ENCODE peak calls at places on chromosome 6, in nine cellular contexts. A is HS-5; Z is stimulated activated CD4-positive, alpha-beta T cell treated with anti-CD3 and anti-CD28 coated beads, TNF-alpha, amount 100 ng/mL, for 48 hours; V is activated T-cell treated with anti-CD3 and anti-CD28 coated beads for 1 hour; Y is sciatic nerve; S is WERI-Rb-1; J is NCI-H1105; C is effector CD8-positive, alpha-beta T cell; H is AG09309. O is an unnamed sample.

GRCh38 chr6:20629509-20629908 is 95.3 kb downstream of the CDKAL1 start:
- DNase-seq in A (no peak), Z (no peak), V (no peak), Y (no peak), S (no peak), J (no peak), C (no peak), H (no peak), O (no peak)

GRCh38 chr6:42841844-42842584 is 37.4 kb upstream of the RPL7L1 start:
- DNase-seq in A (no peak), Z (no peak), V (no peak), Y (no peak), S (peak), J (no peak), C (no peak), H (no peak), O (no peak)

GRCh38 chr6:133549252-133549925 is 308.2 kb downstream of the EYA4 start:
- DNase-seq in A (no peak), Z (no peak), V (no peak), Y (no peak), S (no peak), J (no peak), C (no peak), H (no peak), O (no peak)

GRCh38 chr6:72905705-72906478 is 284.0 kb downstream of the KCNQ5 start:
- DNase-seq in A (no peak), Z (no peak), V (no peak), Y (no peak), S (peak), J (no peak), C (no peak), H (no peak), O (no peak)

GRCh38 chr6:13164316-13164715 is 164.0 kb downstream of the TBC1D7 start:
- DNase-seq in A (no peak), Z (no peak), V (no peak), Y (no peak), S (no peak), J (no peak), C (no peak), H (no peak), O (no peak)

GRCh38 chr6:88611721-88612120 is 351.7 kb downstream of the RNGTT start:
- DNase-seq in A (no peak), Z (no peak), V (no peak), Y (no peak), S (no peak), J (no peak), C (no peak), H (no peak), O (no peak)

GRCh38 chr6:44740566-44741120 is 353.1 kb downstream of the CDC5L start:
- DNase-seq in A (no peak), Z (no peak), V (no peak), Y (no peak), S (peak), J (no peak), C (no peak), H (no peak), O (no peak)

GRCh38 chr6:119076966-119077642 is 1.4 kb downstream of the FAM184A start:
- DNase-seq in A (peak), Z (no peak), V (no peak), Y (no peak), S (no peak), J (no peak), C (no peak), H (no peak), O (no peak)

GRCh38 chr6:136524936-136525413 is 25.2 kb downstream of the MAP7 start:
- DNase-seq in A (no peak), Z (no peak), V (no peak), Y (no peak), S (no peak), J (peak), C (no peak), H (no peak), O (no peak)

GRCh38 chr6:157552171-157552747 is 171.3 kb downstream of the ZDHHC14 start:
- DNase-seq in A (no peak), Z (no peak), V (no peak), Y (no peak), S (no peak), J (no peak), C (no peak), H (no peak), O (no peak)

GRCh38 chr6:135525550-135525949 is 28.0 kb upstream of the AHI1 start:
- DNase-seq in A (no peak), Z (no peak), V (no peak), Y (no peak), S (no peak), J (no peak), C (no peak), H (no peak), O (no peak)

GRCh38 chr6:139129284-139129683 is 5.6 kb upstream of the HECA start:
- DNase-seq in A (no peak), Z (no peak), V (no peak), Y (no peak), S (no peak), J (no peak), C (no peak), H (peak), O (no peak)

GRCh38 chr6:125197795-125198269 is 44.3 kb downstream of the TPD52L1 start:
- DNase-seq in A (no peak), Z (no peak), V (no peak), Y (peak), S (no peak), J (no peak), C (no peak), H (peak), O (no peak)

GRCh38 chr6:134171517-134171916 is 119.1 kb upstream of the SLC2A12 start:
- DNase-seq in A (no peak), Z (no peak), V (no peak), Y (no peak), S (no peak), J (no peak), C (no peak), H (no peak), O (no peak)

GRCh38 chr6:48835421-48835958 is 627.6 kb downstream of the MMUT start:
- DNase-seq in A (no peak), Z (no peak), V (no peak), Y (no peak), S (no peak), J (no peak), C (no peak), H (no peak), O (no peak)

GRCh38 chr6:167906899-167907298 is 80.2 kb downstream of the AFDN start:
- DNase-seq in A (no peak), Z (no peak), V (no peak), Y (no peak), S (no peak), J (no peak), C (no peak), H (no peak), O (peak)

GRCh38 chr6:32944265-32944664 is 3.4 kb upstream of the HLA-DMB start:
- DNase-seq in A (no peak), Z (no peak), V (no peak), Y (no peak), S (no peak), J (no peak), C (peak), H (no peak), O (no peak)

GRCh38 chr6:168410554-168411011 is 30.4 kb upstream of the SMOC2 start:
- DNase-seq in A (no peak), Z (no peak), V (no peak), Y (no peak), S (no peak), J (no peak), C (no peak), H (no peak), O (no peak)

GRCh38 chr6:65745614-65746013 is 38.6 kb upstream of the EYS start:
- DNase-seq in A (no peak), Z (no peak), V (no peak), Y (no peak), S (no peak), J (no peak), C (no peak), H (no peak), O (no peak)

GRCh38 chr6:13427346-13427745 is 60.1 kb downstream of the GFOD1 start:
- DNase-seq in A (no peak), Z (no peak), V (no peak), Y (no peak), S (no peak), J (no peak), C (no peak), H (no peak), O (no peak)

GRCh38 chr6:148611213-148611612 is 135.6 kb upstream of the UST start:
- DNase-seq in A (no peak), Z (no peak), V (no peak), Y (peak), S (peak), J (no peak), C (no peak), H (peak), O (peak)

GRCh38 chr6:36229223-36229622 is 32.7 kb downstream of the BRPF3 start:
- DNase-seq in A (no peak), Z (no peak), V (no peak), Y (no peak), S (no peak), J (no peak), C (no peak), H (no peak), O (no peak)

O was measured in A673.